ENCODE peak calls at places on chromosomes 6 and 20, in ten cellular contexts. B is K562, N is fibroblast of lung, X is tibial nerve, T is MM.1S, W is GM12878, H is left ventricle myocardium inferior, Y is GM23248, R is testis, Z is kidney. J is an unnamed sample.

GRCh38 chr20:38221041-38221589 is 39.4 kb downstream of the KIAA1755 start:
- DNase-seq in T (peak; percentile 25), W (no peak), B (peak; percentile 89), Z (peak; percentile 86), Y (peak; percentile 68), X (peak; percentile 76), H (peak; percentile 67), R (peak; percentile 72), N (peak; percentile 59), J (peak; percentile 66)

GRCh38 chr6:35552285-35552917 is 39.7 kb upstream of the TULP1 start:
- DNase-seq in B (peak; percentile 52), H (no peak), Y (peak; percentile 17), R (no peak), N (peak; percentile 57), Z (peak; percentile 1), W (peak; percentile 15), X (no peak), T (peak; percentile 56), J (peak; percentile 54)

GRCh38 chr20:63258826-63259225 is 4.6 kb upstream of the NKAIN4 start:
- DNase-seq in T (no peak), H (no peak), Y (no peak), R (peak; percentile 69), W (no peak), N (peak; percentile 58), B (no peak), Z (no peak), X (no peak), J (no peak)

GRCh38 chr6:143596857-143597256 is 80.9 kb upstream of the PHACTR2 start:
- DNase-seq in Y (peak; percentile 74), H (peak; percentile 59), N (peak; percentile 64), X (peak; percentile 37), T (no peak), W (no peak), B (no peak), Z (no peak), R (peak; percentile 90), J (no peak)

GRCh38 chr20:22430154-22430745 is 154.1 kb downstream of the FOXA2 start:
- DNase-seq in W (no peak), Y (no peak), R (no peak), Z (no peak), N (no peak), H (no peak), B (peak; percentile 44), T (no peak), X (no peak), J (no peak)

GRCh38 chr6:31178143-31179041 is 7.9 kb upstream of the POU5F1 start:
- DNase-seq in X (no peak), Z (no peak), W (no peak), B (no peak), H (no peak), R (no peak), T (no peak), N (no peak), Y (no peak), J (no peak)

GRCh38 chr20:50690979-50691584 is at the start of gene RIPOR3:
- DNase-seq in Y (peak; percentile 60), T (no peak), X (no peak), Z (peak; percentile 84), W (no peak), B (peak; percentile 97), R (peak; percentile 53), N (no peak), H (peak; percentile 45), J (no peak)

GRCh38 chr6:170523256-170524187 is 29.6 kb downstream of the PSMB1 start:
- DNase-seq in Z (no peak), Y (no peak), X (no peak), B (no peak), W (no peak), R (no peak), H (no peak), N (no peak), T (no peak), J (no peak)

DNA sequence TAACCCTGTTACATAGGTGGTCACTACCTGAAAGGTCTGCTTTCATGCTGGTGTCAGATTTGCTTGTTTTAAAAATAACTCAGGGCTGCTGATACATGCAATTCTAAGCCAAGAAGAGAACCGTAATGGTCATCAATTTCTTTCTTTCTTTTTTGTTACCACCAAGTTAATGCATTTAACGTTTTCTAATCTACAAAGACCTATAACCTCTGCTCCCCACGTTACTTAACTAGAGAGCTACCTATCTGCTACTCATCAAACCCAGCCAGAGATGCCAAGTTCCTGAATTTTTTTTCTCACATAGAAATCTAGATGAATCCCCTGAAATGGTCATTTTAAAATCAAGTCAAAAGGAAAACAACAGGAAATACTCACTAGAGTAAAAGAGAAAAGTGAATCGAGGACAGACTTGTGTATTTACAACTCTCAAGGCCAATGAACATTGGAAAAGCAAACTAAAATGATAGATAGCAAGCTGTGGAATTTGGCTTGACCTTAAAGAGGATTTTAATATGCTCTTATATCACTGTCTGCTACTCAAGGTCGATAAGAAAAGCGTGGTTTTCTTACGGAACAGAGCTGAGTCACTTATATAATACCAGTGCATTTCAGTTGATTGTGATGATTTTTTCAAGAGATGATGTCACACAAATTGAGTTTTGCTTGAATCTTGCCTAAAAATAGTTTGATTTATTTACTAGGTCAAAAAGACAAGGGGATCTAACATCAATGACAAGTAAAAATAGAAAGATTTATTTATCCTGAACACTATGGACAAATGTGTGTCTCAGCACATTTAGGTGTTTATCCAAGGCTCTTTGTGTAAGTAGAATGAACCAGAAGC is 67.9 kb downstream of the SGK1 start:
- DNase-seq in R (no peak), N (peak; percentile 54), Z (no peak), Y (peak; percentile 41), H (no peak), T (peak; percentile 67), X (no peak), W (no peak), B (no peak), J (no peak)
- H3K4me1 ChIP-seq in R (peaks cover 40% of the 10 kb centered on the region), N (no peaks in the 10 kb centered on the region), Z (peaks cover 5% of the 10 kb centered on the region), Y (peaks cover 14% of the 10 kb centered on the region), H (peaks cover 22% of the 10 kb centered on the region), T (peaks cover 53% of the 10 kb centered on the region), X (no peaks in the 10 kb centered on the region), W (peaks cover 31% of the 10 kb centered on the region), B (no peaks in the 10 kb centered on the region), J (peaks cover 64% of the 10 kb centered on the region)

GRCh38 chr6:11253594-11253993 is 21.1 kb upstream of the NEDD9 start:
- DNase-seq in B (no peak), H (no peak), T (no peak), Y (no peak), X (no peak), Z (no peak), R (no peak), W (no peak), N (no peak), J (no peak)

GRCh38 chr6:11246722-11247121 is 14.3 kb upstream of the NEDD9 start:
- DNase-seq in Y (no peak), B (no peak), T (no peak), X (no peak), Z (no peak), W (no peak), H (no peak), R (no peak), N (no peak), J (no peak)

GRCh38 chr6:11248974-11249761 is 16.7 kb upstream of the NEDD9 start:
- DNase-seq in Z (no peak), X (no peak), T (no peak), B (no peak), R (no peak), W (no peak), N (no peak), Y (no peak), H (no peak), J (no peak)

DNA sequence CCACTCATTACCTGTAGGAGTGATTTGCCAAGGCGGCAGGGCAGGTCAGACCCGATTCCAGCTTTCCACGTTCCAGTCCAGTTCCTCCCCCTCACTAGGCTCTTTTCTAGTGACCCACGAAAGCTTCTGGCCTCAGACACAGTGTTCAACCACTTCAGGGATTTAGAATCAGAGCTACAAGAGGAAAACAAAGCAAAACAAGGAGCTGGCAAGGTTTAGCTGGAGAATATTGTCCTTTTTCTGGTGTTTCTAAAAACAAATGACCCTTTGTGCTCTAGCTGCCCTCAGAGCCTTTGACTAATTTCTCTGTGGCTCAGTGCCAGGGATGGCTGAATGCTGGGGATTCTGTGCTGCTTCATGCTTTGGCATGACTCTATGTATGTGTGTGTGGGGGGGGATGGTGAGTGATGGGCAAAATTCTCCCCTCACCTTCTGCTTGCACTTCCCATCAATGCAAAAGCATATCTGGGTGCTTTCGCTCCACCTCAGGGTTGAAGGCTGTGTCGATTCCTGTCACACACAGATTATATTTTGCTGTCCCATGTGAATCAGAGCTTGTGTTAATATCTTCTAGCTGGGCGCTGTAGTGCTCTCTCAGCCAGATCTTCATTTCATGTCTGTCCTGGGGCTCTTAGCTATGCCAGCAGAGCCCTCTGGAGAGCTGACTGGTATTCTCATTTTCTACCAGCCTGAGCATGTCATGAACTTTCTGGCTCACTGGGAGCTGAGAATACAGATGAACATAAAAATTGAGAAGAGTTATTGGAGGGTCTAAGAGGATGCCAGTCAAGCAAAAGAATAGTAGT is 19.3 kb upstream of the NEDD9 start:
- DNase-seq in R (peak; percentile 82), N (peak; percentile 76), Y (peak; percentile 79), H (peak; percentile 45), Z (peak; percentile 76), T (no peak), B (no peak), X (peak; percentile 89), W (no peak), J (no peak)
- H3K27ac ChIP-seq in R (peak overlapping the region; percentile 85), N (no peak overlapping the region), Y (no peak overlapping the region), H (peak overlapping the region; percentile 77), Z (peak overlapping the region; percentile 83), T (no peak overlapping the region), B (no peak overlapping the region), X (peak overlapping the region; percentile 91), W (no peak overlapping the region), J (no peak overlapping the region)

DNA sequence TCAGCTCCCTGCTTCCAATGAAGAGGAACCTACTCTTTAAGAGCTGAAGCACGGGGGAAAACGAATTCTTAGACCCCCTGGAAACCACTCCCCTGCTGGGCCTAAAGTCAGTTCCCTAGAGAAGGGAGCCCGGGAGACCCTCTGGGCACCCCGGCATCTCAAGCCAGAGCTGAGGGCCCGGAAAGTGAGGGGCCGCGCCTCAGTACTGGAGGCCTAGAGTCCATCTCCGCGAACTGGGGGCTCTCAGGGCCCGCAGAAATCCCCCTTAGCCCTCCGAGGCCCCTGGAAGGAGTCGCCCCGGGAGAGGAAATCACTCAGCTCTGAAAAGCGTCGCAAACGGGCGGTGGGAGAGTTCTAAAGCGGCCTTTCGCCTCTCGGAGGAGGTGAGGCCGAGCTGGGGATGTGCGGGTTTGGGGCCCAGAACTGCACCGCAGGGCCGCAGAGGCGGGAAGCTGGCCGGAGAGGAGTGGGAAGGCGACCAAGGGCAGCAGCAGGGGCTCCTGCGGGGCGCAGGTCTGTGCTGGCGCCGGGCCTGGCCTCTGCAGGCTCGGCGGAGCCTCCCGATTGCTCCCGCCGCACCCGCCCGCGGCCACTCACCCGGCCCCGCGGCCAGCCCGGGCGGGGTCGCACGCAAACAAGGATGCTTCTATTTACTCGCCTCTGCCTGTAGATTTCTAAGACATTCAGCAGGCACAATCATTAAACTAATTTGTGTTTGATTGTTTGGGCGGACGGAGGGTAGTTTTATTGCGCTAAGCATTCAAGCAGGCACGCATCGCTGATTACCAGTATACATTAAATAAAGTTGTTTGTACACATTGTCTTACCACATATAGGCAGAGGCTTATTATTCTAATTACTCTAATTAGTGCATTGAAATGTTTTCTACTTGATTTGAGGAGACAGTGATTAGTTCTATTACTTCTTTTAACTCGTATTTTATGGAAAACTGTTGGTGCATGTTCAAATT is 9.2 kb downstream of the POU3F2 start:
- DNase-seq in Z (no peak), X (no peak), Y (no peak), N (no peak), R (no peak), W (no peak), T (no peak), H (no peak), B (no peak), J (no peak)
- H3K4me1 ChIP-seq in Z (peaks cover 9% of the 10 kb centered on the region), X (peaks cover 27% of the 10 kb centered on the region), Y (no peaks in the 10 kb centered on the region), N (no peaks in the 10 kb centered on the region), R (peaks cover 8% of the 10 kb centered on the region), W (no peaks in the 10 kb centered on the region), T (no peaks in the 10 kb centered on the region), H (peaks cover 43% of the 10 kb centered on the region), B (peaks cover 15% of the 10 kb centered on the region), J (peaks cover 11% of the 10 kb centered on the region)

GRCh38 chr6:13924949-13925881 is at the start of gene RNF182:
- DNase-seq in Z (no peak), B (peak; percentile 90), Y (peak; percentile 16), R (no peak), H (no peak), X (no peak), T (no peak), W (no peak), N (peak; percentile 6), J (peak; percentile 20)
- H3K27ac ChIP-seq in Z (no peak within 1 kb of the TSS), B (peak within 1 kb of the TSS; percentile 77), Y (peak within 1 kb of the TSS; percentile 64), R (no peak within 1 kb of the TSS), H (no peak within 1 kb of the TSS), X (peak within 1 kb of the TSS; percentile 52), T (no peak within 1 kb of the TSS), W (no peak within 1 kb of the TSS), N (peak within 1 kb of the TSS; percentile 69), J (peak within 1 kb of the TSS; percentile 49)